ENCODE peak calls at places on chromosomes 7 and 10, in five cellular contexts. Q is hepatocyte, F is PC-9, I is endothelial cell of umbilical vein, D is HCT116. X is an unnamed sample.
A peak's percentile ranks its signal among the peaks of the same experiment; 100 is the strongest.

GRCh38 chr10:102596506-102596971 is 47.7 kb upstream of the TRIM8 start:
- DNase-seq in Q (peak; percentile 83), F (peak; percentile 49), I (peak; percentile 74), D (peak; percentile 57), X (peak; percentile 57)

GRCh38 chr7:23246540-23246939 is at the start of gene GPNMB:
- DNase-seq in Q (peak; percentile 50), F (peak; percentile 77), I (no peak), D (no peak), X (peak; percentile 80)

GRCh38 chr10:19917756-19918478 is 101.7 kb downstream of the PLXDC2 start:
- DNase-seq in Q (no peak), F (no peak), I (no peak), D (no peak), X (peak; percentile 80)

GRCh38 chr7:103993551-103993950 is 4.1 kb upstream of the RELN start:
- DNase-seq in Q (no peak), F (no peak), I (no peak), D (no peak), X (no peak)

GRCh38 chr10:47295411-47295810 is 4.6 kb upstream of the GDF10 start:
- DNase-seq in Q (no peak), F (no peak), I (no peak), D (no peak), X (no peak)

GRCh38 chr10:33376976-33377657 is 42.6 kb upstream of the NRP1 start:
- DNase-seq in Q (no peak), F (no peak), I (peak; percentile 50), D (peak; percentile 10), X (peak; percentile 82)

GRCh38 chr10:113096111-113097045 is 146.3 kb downstream of the TCF7L2 start:
- DNase-seq in Q (peak; percentile 14), F (no peak), I (no peak), D (no peak), X (no peak)

GRCh38 chr10:110661292-110661691 is 17.2 kb downstream of the RBM20 start:
- DNase-seq in Q (no peak), F (no peak), I (no peak), D (no peak), X (no peak)

GRCh38 chr7:70808876-70809275 is 323.1 kb upstream of the GALNT17 start:
- DNase-seq in Q (no peak), F (no peak), I (no peak), D (no peak), X (no peak)

GRCh38 chr10:121216295-121216694 is 365.1 kb downstream of the WDR11 start:
- DNase-seq in Q (no peak), F (no peak), I (no peak), D (no peak), X (no peak)

GRCh38 chr7:80724249-80724871 is 85.9 kb downstream of the CD36 start:
- DNase-seq in Q (peak; percentile 18), F (no peak), I (no peak), D (no peak), X (no peak)

GRCh38 chr10:24681476-24682088 is 42.1 kb downstream of the ARHGAP21 start:
- DNase-seq in Q (peak; percentile 26), F (no peak), I (peak; percentile 14), D (no peak), X (peak; percentile 37)

GRCh38 chr10:14712991-14713422 is 61.7 kb downstream of the FAM107B start:
- DNase-seq in Q (no peak), F (peak; percentile 90), I (no peak), D (no peak), X (no peak)

GRCh38 chr10:114684085-114684821 is 26.2 kb upstream of the ABLIM1 start:
- DNase-seq in Q (peak; percentile 80), F (no peak), I (peak; percentile 85), D (no peak), X (no peak)

GRCh38 chr10:50325449-50326188 is 74.3 kb upstream of the ASAH2 start:
- DNase-seq in Q (no peak), F (peak; percentile 88), I (peak; percentile 74), D (peak; percentile 41), X (peak; percentile 95)

GRCh38 chr7:44318296-44318695 is 7.1 kb downstream of the CAMK2B start:
- DNase-seq in Q (no peak), F (no peak), I (no peak), D (no peak), X (no peak)

GRCh38 chr10:33314788-33315561 is 19.5 kb downstream of the NRP1 start:
- DNase-seq in Q (no peak), F (no peak), I (peak; percentile 79), D (no peak), X (no peak)

GRCh38 chr10:75466016-75466415 is 34.6 kb downstream of the LRMDA start:
- DNase-seq in Q (no peak), F (no peak), I (no peak), D (no peak), X (no peak)

GRCh38 chr10:88879754-88880286 is at the start of gene STAMBPL1:
- DNase-seq in Q (peak; percentile 69), F (no peak), I (no peak), D (no peak), X (no peak)

DNA sequence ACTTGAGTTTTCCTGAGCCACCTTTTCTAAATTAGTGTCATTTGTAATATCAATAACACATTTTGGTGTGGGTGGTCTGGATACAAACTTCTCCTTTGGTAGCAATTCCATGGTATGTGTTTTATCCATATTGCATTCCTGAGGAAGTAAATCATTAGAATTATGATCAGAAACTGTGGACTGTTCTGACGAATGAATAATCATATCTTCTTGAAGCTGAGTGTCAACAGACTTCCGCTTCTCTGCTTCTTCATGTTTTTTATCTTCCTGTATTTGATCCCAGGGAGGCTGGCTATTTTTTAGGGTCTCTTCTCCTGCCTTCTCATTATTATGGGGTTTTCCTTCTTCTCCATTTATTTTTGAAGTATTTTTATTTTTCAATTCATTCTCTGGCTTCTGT is 81.5 kb downstream of the NRBF2 start:
- DNase-seq in Q (no peak), F (no peak), I (no peak), D (no peak), X (no peak)
- TF ChIP-seq EZH2 in Q (no peak), F (no peak), I (no peak), D (no peak), X (no peak)

GRCh38 chr10:1465421-1465902 is 271.9 kb downstream of the ADARB2 start:
- DNase-seq in Q (peak; percentile 76), F (no peak), I (no peak), D (no peak), X (peak; percentile 3)
- H3K9me3 ChIP-seq in Q (no peaks in the 10 kb centered on the region), F (no peaks in the 10 kb centered on the region), I (no peaks in the 10 kb centered on the region), D (no peaks in the 10 kb centered on the region), X (peaks cover 25% of the 10 kb centered on the region)

GRCh38 chr10:71081912-71082311 is 130.5 kb upstream of the UNC5B start:
- DNase-seq in Q (no peak), F (no peak), I (no peak), D (no peak), X (no peak)
- TF ChIP-seq EZH2 in Q (no peak), F (no peak), I (no peak), D (no peak), X (no peak)

GRCh38 chr7:683526-684205 is 42.8 kb upstream of the DNAAF5 start:
- DNase-seq in Q (peak; percentile 1), F (no peak), I (no peak), D (no peak), X (no peak)

GRCh38 chr7:684416-684815 is 42.1 kb upstream of the DNAAF5 start:
- DNase-seq in Q (no peak), F (no peak), I (no peak), D (no peak), X (no peak)

GRCh38 chr7:682810-683209 is 43.7 kb upstream of the DNAAF5 start:
- DNase-seq in Q (no peak), F (no peak), I (no peak), D (no peak), X (no peak)

GRCh38 chr7:681551-682307 is 44.8 kb upstream of the DNAAF5 start:
- DNase-seq in Q (no peak), F (no peak), I (no peak), D (no peak), X (no peak)

GRCh38 chr7:685540-685939 is 41.0 kb upstream of the DNAAF5 start:
- DNase-seq in Q (no peak), F (no peak), I (no peak), D (no peak), X (no peak)
- H3K9me3 ChIP-seq in Q (peaks cover 17% of the 10 kb centered on the region), F (peaks cover 24% of the 10 kb centered on the region), I (peaks cover 2% of the 10 kb centered on the region), D (peaks cover 22% of the 10 kb centered on the region), X (peaks cover 10% of the 10 kb centered on the region)

DNA sequence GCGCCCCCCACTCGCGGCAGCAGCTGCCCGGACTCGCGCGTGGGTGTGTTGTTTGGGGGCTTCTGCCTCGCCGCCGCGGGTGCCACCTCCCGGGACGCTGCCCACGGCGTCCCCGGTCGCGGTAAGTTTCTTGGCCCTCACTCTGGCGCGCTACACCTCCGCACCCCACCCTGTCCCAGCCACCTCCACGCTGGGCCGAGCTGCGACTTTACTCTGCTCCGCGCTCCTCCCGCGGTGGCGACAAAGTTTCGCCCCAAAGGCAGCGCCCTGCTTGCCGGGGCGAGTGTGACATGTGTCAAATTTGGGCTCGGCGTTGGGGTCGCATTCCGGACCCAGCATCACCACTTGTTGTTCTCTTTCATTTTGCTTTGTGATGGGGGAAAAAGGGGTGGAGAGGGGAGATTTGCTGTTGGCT is 167.7 kb upstream of the PPP1R3A start:
- DNase-seq in Q (peak; percentile 47), F (no peak), I (no peak), D (no peak), X (no peak)
- TF ChIP-seq EZH2 in Q (peak; percentile 63), F (no peak), I (no peak), D (no peak), X (peak; percentile 58)

GRCh38 chr7:129671276-129671675 is 59.8 kb downstream of the NRF1 start:
- DNase-seq in Q (no peak), F (no peak), I (no peak), D (no peak), X (no peak)
- H3K9me3 ChIP-seq in Q (no peaks in the 10 kb centered on the region), F (peaks cover 3% of the 10 kb centered on the region), I (peaks cover 5% of the 10 kb centered on the region), D (peaks cover 9% of the 10 kb centered on the region), X (no peaks in the 10 kb centered on the region)

GRCh38 chr10:119542357-119542989 is at the start of gene RGS10:
- DNase-seq in Q (peak; percentile 59), F (peak; percentile 61), I (peak; percentile 35), D (peak; percentile 56), X (peak; percentile 86)

GRCh38 chr10:119542990-119543813 is 683 bp upstream of the RGS10 start:
- DNase-seq in Q (peak; percentile 50), F (peak; percentile 35), I (peak; percentile 48), D (no peak), X (peak; percentile 65)

GRCh38 chr10:119541046-119541445 is 1.5 kb downstream of the RGS10 start:
- DNase-seq in Q (no peak), F (peak; percentile 37), I (no peak), D (no peak), X (no peak)

GRCh38 chr10:119540038-119540437 is 2.5 kb downstream of the RGS10 start:
- DNase-seq in Q (no peak), F (no peak), I (no peak), D (no peak), X (no peak)

GRCh38 chr10:119541459-119542356 is 811 bp downstream of the RGS10 start:
- DNase-seq in Q (no peak), F (peak; percentile 41), I (no peak), D (no peak), X (no peak)
- TF ChIP-seq EZH2 in Q (no peak), F (no peak), I (no peak), D (no peak), X (no peak)

X was measured in mammary epithelial cell.